ENCODE peak calls at places on chromosomes 6 and 20, in eight cellular contexts. T is testis, E is spleen, Q is stomach, Z is IMR-90, J is HepG2, F is lower leg skin, N is uterus. I is an unnamed sample.

GRCh38 chr6:27375613-27376079 is 12.9 kb upstream of the ZNF391 start:
- DNase-seq in T (no peak), E (no peak), Q (no peak), Z (no peak), J (no peak), F (no peak), N (no peak), I (no peak)

GRCh38 chr6:33935439-33936080 is 131.8 kb upstream of the MLN start:
- DNase-seq in T (no peak), E (peak; percentile 51), Q (no peak), Z (no peak), J (no peak), F (no peak), N (no peak), I (no peak)

GRCh38 chr6:22141271-22141745 is 155.5 kb downstream of the PRL start:
- DNase-seq in T (no peak), E (no peak), Q (no peak), Z (peak; percentile 10), J (peak; percentile 74), F (no peak), N (no peak), I (peak; percentile 28)

GRCh38 chr20:44833437-44833836 is 23.1 kb upstream of the RIMS4 start:
- DNase-seq in T (no peak), E (no peak), Q (no peak), Z (no peak), J (no peak), F (no peak), N (no peak), I (no peak)

GRCh38 chr6:121531658-121532167 is 96.3 kb downstream of the GJA1 start:
- DNase-seq in T (no peak), E (no peak), Q (no peak), Z (no peak), J (no peak), F (no peak), N (no peak), I (peak; percentile 17)

GRCh38 chr6:37713529-37714119 is 15.9 kb upstream of the MDGA1 start:
- DNase-seq in T (no peak), E (no peak), Q (no peak), Z (peak; percentile 83), J (no peak), F (no peak), N (no peak), I (no peak)

GRCh38 chr20:32972181-32973076 is 31.8 kb downstream of the SUN5 start:
- DNase-seq in T (no peak), E (peak; percentile 89), Q (no peak), Z (no peak), J (no peak), F (peak; percentile 82), N (no peak), I (no peak)

GRCh38 chr6:1029196-1029595 is 282.7 kb upstream of the FOXQ1 start:
- DNase-seq in T (no peak), E (no peak), Q (no peak), Z (no peak), J (no peak), F (no peak), N (no peak), I (no peak)

GRCh38 chr20:41617059-41617921 is 887 bp downstream of the CHD6 start:
- DNase-seq in T (peak; percentile 64), E (peak; percentile 88), Q (no peak), Z (peak; percentile 32), J (peak; percentile 45), F (no peak), N (peak; percentile 30), I (peak; percentile 53)

GRCh38 chr6:23526519-23526918 is 599.5 kb upstream of the NRSN1 start:
- DNase-seq in T (no peak), E (no peak), Q (no peak), Z (peak; percentile 23), J (no peak), F (no peak), N (no peak), I (no peak)

DNA sequence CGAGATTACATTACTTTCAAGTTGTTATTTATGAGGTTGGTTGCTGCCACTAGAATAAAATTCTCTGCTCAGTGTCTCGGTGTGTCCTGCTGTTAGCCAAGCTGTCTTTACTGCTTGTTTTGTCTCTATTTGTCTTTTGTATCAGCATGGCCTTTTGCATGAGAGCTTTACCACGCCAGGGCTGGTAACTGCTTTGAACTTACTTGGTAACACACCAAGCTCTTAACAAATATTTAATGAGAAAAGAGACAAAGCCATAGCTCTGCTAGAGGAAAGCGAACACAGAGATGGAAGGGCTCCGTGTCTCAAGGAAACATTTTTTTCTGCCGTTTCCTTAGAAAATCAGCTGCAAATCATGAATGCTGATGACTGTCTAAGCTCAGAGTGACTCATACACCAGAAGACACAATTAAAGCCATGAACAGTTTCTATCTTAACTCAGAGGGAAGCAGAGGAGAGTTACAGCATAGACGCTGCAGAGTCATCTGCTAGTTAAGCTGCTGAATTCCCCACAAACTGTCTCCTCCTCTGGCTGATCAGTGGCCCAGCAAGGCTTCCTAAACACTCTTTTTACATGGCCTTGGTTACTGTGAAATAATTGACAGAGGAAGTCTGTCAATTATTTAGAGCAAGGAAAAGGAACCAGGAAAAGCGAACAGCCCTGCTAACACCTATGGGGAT is 44.8 kb downstream of the AGPAT4 start:
- DNase-seq in T (no peak), E (no peak), Q (no peak), Z (peak; percentile 95), J (no peak), F (no peak), N (no peak), I (peak; percentile 36)
- TF ChIP-seq POLR2A in T (no peak), E (no peak), Q (no peak), Z (peak; percentile 57), J (no peak), F (no peak), N (no peak), I (no peak)

GRCh38 chr20:17023811-17024210 is 203.0 kb upstream of the PCSK2 start:
- DNase-seq in T (no peak), E (no peak), Q (no peak), Z (peak; percentile 28), J (no peak), F (no peak), N (no peak), I (peak; percentile 7)
- H3K4me3 ChIP-seq in T (no peak overlapping the region), E (no peak overlapping the region), Q (no peak overlapping the region), Z (no peak overlapping the region), J (no peak overlapping the region), F (no peak overlapping the region), N (no peak overlapping the region), I (no peak overlapping the region)

GRCh38 chr20:16574656-16575355 is 1.6 kb upstream of the KIF16B start:
- DNase-seq in T (peak; percentile 93), E (peak; percentile 96), Q (peak; percentile 92), Z (peak; percentile 68), J (peak; percentile 94), F (peak; percentile 97), N (peak; percentile 84), I (peak; percentile 93)
- TF ChIP-seq POLR2A in T (no peak), E (no peak), Q (no peak), Z (no peak), J (no peak), F (no peak), N (peak; percentile 21), I (peak; percentile 33)

DNA sequence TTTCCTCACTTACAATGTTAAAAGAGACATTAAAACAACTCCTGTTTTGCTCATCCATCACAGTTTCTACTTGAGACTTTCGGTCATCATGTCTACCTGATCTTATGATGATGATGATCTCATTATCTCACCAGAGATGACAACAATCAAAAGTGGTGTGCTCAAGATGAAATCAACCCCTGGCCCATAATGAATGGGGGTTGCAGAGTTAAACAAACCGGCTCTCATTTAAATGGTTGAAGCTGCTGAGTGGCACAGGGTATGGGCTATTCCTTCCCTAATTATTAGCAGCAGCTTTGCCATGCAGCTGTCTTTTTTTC is 58.1 kb downstream of the GJA10 start:
- DNase-seq in T (no peak), E (no peak), Q (no peak), Z (no peak), J (no peak), F (no peak), N (no peak), I (no peak)
- H3K4me3 ChIP-seq in T (no peak overlapping the region), E (no peak overlapping the region), Q (no peak overlapping the region), Z (no peak overlapping the region), J (no peak overlapping the region), F (no peak overlapping the region), N (no peak overlapping the region), I (no peak overlapping the region)

GRCh38 chr6:136289327-136289578 is 393 bp downstream of the BCLAF1 start:
- DNase-seq in T (peak; percentile 94), E (peak; percentile 98), Q (peak; percentile 93), Z (peak; percentile 86), J (peak; percentile 90), F (peak; percentile 98), N (peak; percentile 91), I (peak; percentile 91)

GRCh38 chr6:136288566-136289326 is 900 bp downstream of the BCLAF1 start:
- DNase-seq in T (peak; percentile 90), E (peak; percentile 94), Q (peak; percentile 76), Z (peak; percentile 96), J (peak; percentile 89), F (peak; percentile 95), N (peak; percentile 67), I (peak; percentile 84)

GRCh38 chr6:136294621-136295020 is 5.0 kb upstream of the BCLAF1 start:
- DNase-seq in T (no peak), E (no peak), Q (no peak), Z (no peak), J (no peak), F (no peak), N (no peak), I (no peak)

GRCh38 chr6:136289579-136290405 is at the start of gene BCLAF1:
- DNase-seq in T (peak; percentile 100), E (peak; percentile 100), Q (peak; percentile 100), Z (peak; percentile 99), J (peak; percentile 99), F (peak; percentile 100), N (peak; percentile 100), I (peak; percentile 100)

GRCh38 chr6:136290406-136291010 is 862 bp upstream of the BCLAF1 start:
- DNase-seq in T (peak; percentile 68), E (peak; percentile 94), Q (peak; percentile 78), Z (peak; percentile 85), J (peak; percentile 80), F (peak; percentile 95), N (peak; percentile 71), I (peak; percentile 85)
- TF ChIP-seq POLR2A in T (no peak), E (no peak), Q (no peak), Z (no peak), J (no peak), F (no peak), N (no peak), I (no peak)

DNA sequence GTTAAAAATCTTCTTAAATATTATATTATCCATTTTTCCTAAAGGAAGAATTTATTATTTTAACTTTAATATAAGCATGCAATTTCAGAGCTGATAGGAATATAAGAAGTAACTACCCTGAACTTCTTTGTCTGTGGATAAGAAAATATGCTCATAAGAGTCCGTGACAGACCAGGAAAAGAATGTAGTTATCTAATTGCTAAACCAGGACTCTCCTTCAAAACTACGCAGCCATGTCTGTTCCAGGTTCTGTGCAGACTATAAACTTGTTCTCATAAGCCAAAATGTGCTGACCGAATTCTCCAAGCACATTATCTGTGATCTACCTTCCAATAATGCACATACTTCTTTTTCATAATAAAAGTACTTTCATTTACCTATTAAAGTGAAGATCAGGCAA is 116.5 kb downstream of the TRDN start:
- DNase-seq in T (no peak), E (no peak), Q (no peak), Z (no peak), J (no peak), F (no peak), N (no peak), I (no peak)
- H3K4me3 ChIP-seq in T (no peak overlapping the region), E (no peak overlapping the region), Q (no peak overlapping the region), Z (no peak overlapping the region), J (no peak overlapping the region), F (no peak overlapping the region), N (no peak overlapping the region), I (no peak overlapping the region)

GRCh38 chr20:50415516-50416268 is 94.5 kb upstream of the PTPN1 start:
- DNase-seq in T (peak; percentile 97), E (peak; percentile 93), Q (peak; percentile 100), Z (peak; percentile 87), J (peak; percentile 86), F (peak; percentile 100), N (peak; percentile 100), I (peak; percentile 99)
- TF ChIP-seq POLR2A in T (no peak), E (no peak), Q (no peak), Z (peak; percentile 38), J (peak; percentile 40), F (no peak), N (peak; percentile 79), I (peak; percentile 86)